ENCODE peak calls at places on chromosomes 1 and 21, in six cellular contexts. N is fibroblast of villous mesenchyme, Z is astrocyte of the spinal cord, O is SK-N-SH, A is activated B cell treated with CpG ODN at 0.5 μM for 24 hours, Q is HFF-Myc. H is an unnamed sample.

GRCh38 chr1:198829948-198830347 is 191.1 kb downstream of the PTPRC start:
- DNase-seq in N (peak), Z (peak), O (no peak), A (no peak), Q (no peak), H (no peak)

GRCh38 chr21:29053011-29053553 is 20.4 kb downstream of the CCT8 start:
- DNase-seq in N (no peak), Z (no peak), O (no peak), A (no peak), Q (no peak), H (no peak)

GRCh38 chr1:62691062-62691844 is 3.1 kb upstream of the DOCK7 start:
- DNase-seq in N (no peak), Z (no peak), O (no peak), A (no peak), Q (no peak), H (no peak)

GRCh38 chr1:205704891-205705290 is 24.6 kb upstream of the SLC45A3 start:
- DNase-seq in N (no peak), Z (no peak), O (no peak), A (no peak), Q (no peak), H (no peak)

GRCh38 chr1:107486365-107486764 is 345.5 kb downstream of the NTNG1 start:
- DNase-seq in N (no peak), Z (no peak), O (no peak), A (no peak), Q (no peak), H (no peak)

GRCh38 chr1:99469641-99470040 is 176.3 kb upstream of the PALMD start:
- DNase-seq in N (no peak), Z (peak), O (no peak), A (no peak), Q (no peak), H (no peak)

GRCh38 chr1:234611799-234612351 is 1.9 kb upstream of the IRF2BP2 start:
- DNase-seq in N (no peak), Z (no peak), O (no peak), A (peak), Q (no peak), H (no peak)

GRCh38 chr1:3610165-3610822 is 1.0 kb downstream of the MEGF6 start:
- DNase-seq in N (no peak), Z (no peak), O (peak), A (no peak), Q (no peak), H (no peak)

GRCh38 chr1:19013826-19014548 is 57.5 kb upstream of the IFFO2 start:
- DNase-seq in N (no peak), Z (no peak), O (no peak), A (no peak), Q (no peak), H (peak)

GRCh38 chr1:111733183-111733995 is 5.8 kb downstream of the INKA2 start:
- DNase-seq in N (peak), Z (peak), O (no peak), A (no peak), Q (peak), H (no peak)

GRCh38 chr1:31939484-31940329 is 1.5 kb upstream of the PTP4A2 start:
- DNase-seq in N (peak), Z (peak), O (peak), A (peak), Q (peak), H (no peak)

GRCh38 chr1:25867210-25867991 is 8.1 kb downstream of the PAQR7 start:
- DNase-seq in N (no peak), Z (no peak), O (no peak), A (no peak), Q (no peak), H (no peak)

GRCh38 chr1:46183119-46183842 is 7.0 kb upstream of the P3R3URF start:
- DNase-seq in N (peak), Z (peak), O (no peak), A (no peak), Q (peak), H (no peak)

GRCh38 chr1:88230126-88230525 is 453.9 kb upstream of the PKN2 start:
- DNase-seq in N (no peak), Z (no peak), O (no peak), A (no peak), Q (no peak), H (no peak)

GRCh38 chr1:2483970-2484369 is 7.9 kb downstream of the PLCH2 start:
- DNase-seq in N (no peak), Z (no peak), O (no peak), A (no peak), Q (no peak), H (no peak)

GRCh38 chr1:24438423-24438901 is 22.9 kb downstream of the NIPAL3 start:
- DNase-seq in N (peak), Z (peak), O (peak), A (no peak), Q (no peak), H (no peak)

GRCh38 chr1:90579212-90579802 is 137.8 kb downstream of the BARHL2 start:
- DNase-seq in N (peak), Z (peak), O (peak), A (no peak), Q (peak), H (no peak)

GRCh38 chr1:24683713-24684162 is 40.6 kb downstream of the SRRM1 start:
- DNase-seq in N (peak), Z (peak), O (no peak), A (no peak), Q (peak), H (no peak)

GRCh38 chr1:92291372-92291999 is 7.3 kb downstream of the GLMN start:
- DNase-seq in N (peak), Z (peak), O (peak), A (no peak), Q (peak), H (no peak)

GRCh38 chr1:63135801-63136200 is 186.6 kb upstream of the FOXD3 start:
- DNase-seq in N (no peak), Z (no peak), O (no peak), A (no peak), Q (no peak), H (no peak)

GRCh38 chr1:111690306-111690617 is 48.9 kb downstream of the INKA2 start:
- DNase-seq in N (peak), Z (peak), O (peak), A (no peak), Q (peak), H (no peak)

GRCh38 chr1:40344597-40344996 is 27.5 kb upstream of the COL9A2 start:
- DNase-seq in N (peak), Z (peak), O (peak), A (no peak), Q (no peak), H (no peak)

GRCh38 chr1:47699492-47700220 is 261.8 kb downstream of the FOXD2 start:
- DNase-seq in N (no peak), Z (peak), O (no peak), A (no peak), Q (no peak), H (no peak)

GRCh38 chr1:184021666-184022198 is 15.8 kb downstream of the COLGALT2 start:
- DNase-seq in N (no peak), Z (no peak), O (no peak), A (no peak), Q (no peak), H (no peak)

GRCh38 chr1:184022651-184023050 is 14.9 kb downstream of the COLGALT2 start:
- DNase-seq in N (peak), Z (no peak), O (peak), A (no peak), Q (no peak), H (no peak)

GRCh38 chr1:184020855-184021254 is 16.7 kb downstream of the COLGALT2 start:
- DNase-seq in N (no peak), Z (no peak), O (no peak), A (no peak), Q (no peak), H (no peak)

GRCh38 chr1:184025242-184025675 is 12.3 kb downstream of the COLGALT2 start:
- DNase-seq in N (peak), Z (peak), O (no peak), A (no peak), Q (peak), H (no peak)

GRCh38 chr1:184023133-184023532 is 14.4 kb downstream of the COLGALT2 start:
- DNase-seq in N (no peak), Z (no peak), O (no peak), A (no peak), Q (no peak), H (no peak)
- TF ChIP-seq CTCF in N (no peak), Z (no peak), O (no peak), A (no peak), Q (no peak), H (no peak)

DNA sequence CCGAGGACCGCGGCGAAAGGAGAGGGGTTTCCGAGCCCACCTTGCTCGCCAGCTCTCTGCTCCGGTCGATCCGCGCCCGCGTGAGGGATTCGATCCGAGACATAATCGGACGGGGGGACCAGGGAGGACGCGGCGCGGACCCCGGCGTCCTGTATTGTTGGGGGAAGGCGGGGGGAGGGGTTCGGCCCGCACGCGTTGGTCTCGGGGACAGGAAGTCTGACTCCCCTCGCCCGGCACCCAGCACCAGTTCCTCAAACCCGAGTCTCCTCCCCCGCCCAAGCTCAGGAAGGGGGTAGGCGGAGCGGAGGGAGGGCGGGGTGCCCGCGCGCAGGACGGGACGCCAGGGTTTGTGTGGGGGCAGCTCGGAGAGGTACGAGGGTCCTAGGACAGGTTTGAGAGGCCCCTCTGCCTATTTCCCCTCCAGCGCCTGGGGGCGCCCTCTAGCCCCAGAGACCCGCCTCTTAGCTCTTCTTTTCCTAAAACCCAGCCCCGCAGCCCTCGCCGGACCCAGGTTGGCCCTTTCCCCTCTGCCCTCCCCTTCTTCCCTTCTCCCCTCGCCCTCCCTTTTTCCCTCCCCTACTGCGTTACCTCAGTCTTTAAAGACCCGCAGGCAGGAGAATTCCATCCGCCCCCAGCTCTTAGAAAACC is at the start of gene ARHGEF2:
- DNase-seq in N (peak), Z (peak), O (peak), A (peak), Q (no peak), H (peak)
- TF ChIP-seq CTCF in N (peak), Z (peak), O (peak), A (no peak), Q (peak), H (peak)

DNA sequence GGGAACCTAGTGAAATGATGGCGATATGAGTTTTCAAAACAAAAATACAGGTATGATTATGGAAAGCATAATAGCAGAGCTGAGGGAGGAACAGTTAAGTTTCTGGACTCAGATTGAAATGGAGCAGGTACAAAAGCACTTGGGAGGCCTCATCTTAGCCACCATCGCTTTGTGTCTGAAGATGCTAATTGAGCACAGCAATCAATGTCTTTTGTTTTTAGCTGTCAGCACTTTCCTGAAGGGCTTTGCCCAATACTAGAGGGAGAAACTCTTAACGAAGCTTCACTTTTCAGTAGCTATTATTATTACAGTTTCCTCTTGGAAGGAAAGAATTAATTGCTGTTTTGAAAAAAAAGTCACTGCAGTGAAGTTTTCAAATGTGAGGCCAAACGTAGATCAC is 348.7 kb downstream of the RWDD3 start:
- DNase-seq in N (no peak), Z (no peak), O (no peak), A (no peak), Q (no peak), H (no peak)
- TF ChIP-seq CTCF in N (no peak), Z (no peak), O (no peak), A (no peak), Q (no peak), H (no peak)

GRCh38 chr1:165832902-165833301 is 5.5 kb downstream of the UCK2 start:
- DNase-seq in N (no peak), Z (no peak), O (no peak), A (no peak), Q (no peak), H (no peak)

GRCh38 chr1:165836664-165837482 is 9.5 kb downstream of the UCK2 start:
- DNase-seq in N (peak), Z (no peak), O (no peak), A (no peak), Q (no peak), H (no peak)

GRCh38 chr1:165834881-165835280 is 7.5 kb downstream of the UCK2 start:
- DNase-seq in N (no peak), Z (no peak), O (no peak), A (no peak), Q (no peak), H (no peak)

GRCh38 chr1:165833358-165833757 is 5.9 kb downstream of the UCK2 start:
- DNase-seq in N (no peak), Z (no peak), O (no peak), A (no peak), Q (no peak), H (no peak)

DNA sequence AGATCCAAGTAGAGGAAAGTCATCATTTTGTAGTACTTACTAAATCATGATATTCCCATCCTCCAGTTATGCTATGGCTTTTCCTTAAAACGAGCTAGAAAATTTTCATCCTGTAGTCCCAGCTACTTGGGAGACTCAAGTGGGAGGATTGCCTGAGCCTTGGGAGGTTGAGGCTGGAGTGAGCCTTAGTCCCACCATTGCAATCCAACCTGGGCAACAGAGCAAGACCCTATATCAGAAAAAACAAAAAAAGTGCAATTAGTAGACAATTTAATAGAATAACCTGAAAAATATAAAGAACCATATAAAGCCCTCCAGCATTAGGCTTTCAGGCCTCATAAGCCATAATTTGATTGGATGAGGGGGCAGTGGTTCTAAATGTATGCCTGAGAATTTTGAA is 6.8 kb downstream of the UCK2 start:
- DNase-seq in N (no peak), Z (no peak), O (no peak), A (no peak), Q (no peak), H (no peak)
- TF ChIP-seq CTCF in N (no peak), Z (no peak), O (no peak), A (no peak), Q (no peak), H (no peak)

GRCh38 chr1:172607145-172607544 is 51.8 kb upstream of the FASLG start:
- DNase-seq in N (no peak), Z (no peak), O (no peak), A (no peak), Q (no peak), H (no peak)
- TF ChIP-seq CTCF in N (no peak), Z (no peak), O (no peak), A (no peak), Q (no peak), H (no peak)

GRCh38 chr21:45286671-45287437 is 841 bp downstream of the POFUT2 start:
- DNase-seq in N (no peak), Z (no peak), O (peak), A (no peak), Q (no peak), H (peak)
- TF ChIP-seq CTCF in N (no peak), Z (peak), O (no peak), A (no peak), Q (no peak), H (no peak)

GRCh38 chr1:67544921-67545320 is 114.7 kb upstream of the SERBP1 start:
- DNase-seq in N (peak), Z (no peak), O (no peak), A (no peak), Q (no peak), H (no peak)

GRCh38 chr1:67542747-67543146 is 112.5 kb upstream of the SERBP1 start:
- DNase-seq in N (no peak), Z (no peak), O (no peak), A (no peak), Q (no peak), H (no peak)

GRCh38 chr1:67540733-67541125 is 110.5 kb upstream of the SERBP1 start:
- DNase-seq in N (no peak), Z (no peak), O (no peak), A (no peak), Q (no peak), H (no peak)

GRCh38 chr1:67540025-67540732 is 110.0 kb upstream of the SERBP1 start:
- DNase-seq in N (no peak), Z (no peak), O (no peak), A (no peak), Q (no peak), H (no peak)

DNA sequence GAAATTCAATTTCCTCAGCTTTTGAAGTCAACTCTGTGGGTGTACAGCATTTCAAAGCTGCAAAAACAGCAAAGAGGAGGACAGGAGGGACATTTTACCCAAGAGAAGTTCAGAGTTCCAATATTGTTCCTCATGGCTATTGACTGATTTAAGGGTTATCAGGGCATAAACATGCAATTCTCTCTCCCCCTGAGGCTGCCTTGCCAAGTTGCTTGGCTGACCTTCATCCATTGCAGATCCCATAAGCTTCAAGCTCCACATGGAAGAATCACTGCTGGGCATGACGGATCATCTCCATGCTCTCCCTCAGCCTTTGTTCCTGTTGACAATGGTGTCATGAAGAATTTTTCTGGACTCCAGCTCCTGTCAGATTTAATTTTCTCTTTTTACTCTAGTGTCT is 115.2 kb upstream of the SERBP1 start:
- DNase-seq in N (no peak), Z (no peak), O (no peak), A (no peak), Q (no peak), H (no peak)
- TF ChIP-seq CTCF in N (no peak), Z (no peak), O (no peak), A (no peak), Q (no peak), H (no peak)

GRCh38 chr1:184242507-184242943 is 144.3 kb upstream of the C1orf21 start:
- DNase-seq in N (peak), Z (peak), O (no peak), A (no peak), Q (no peak), H (no peak)
- TF ChIP-seq CTCF in N (no peak), Z (no peak), O (peak), A (no peak), Q (no peak), H (no peak)

H was measured in type B pancreatic cell.